ENCODE peak calls at places on chromosome 16, in ten cellular contexts. D, W, M, I, O, R, H, Q, T and F are unnamed samples.

GRCh38 chr16:83603981-83604570 is 203.7 kb upstream of the HSBP1 start:
- DNase-seq in R (no peak), H (no peak), I (no peak), W (no peak), Q (no peak), O (no peak), D (no peak), T (no peak), M (no peak), F (no peak)

GRCh38 chr16:72493681-72494415 is 321.9 kb upstream of the PMFBP1 start:
- DNase-seq in Q (no peak), T (no peak), H (no peak), D (no peak), M (peak; percentile 2), W (no peak), I (no peak), R (no peak), O (no peak), F (no peak)

GRCh38 chr16:82004651-82005490 is 6.4 kb downstream of the SDR42E1 start:
- DNase-seq in W (no peak), T (no peak), O (no peak), M (no peak), Q (no peak), I (no peak), R (no peak), D (no peak), H (no peak), F (no peak)

GRCh38 chr16:87178977-87179376 is 138.2 kb downstream of the C16orf95 start:
- DNase-seq in D (no peak), H (no peak), O (peak; percentile 66), M (no peak), I (peak; percentile 32), T (no peak), R (peak; percentile 55), Q (peak; percentile 40), W (no peak), F (no peak)

GRCh38 chr16:1351582-1352362 is at the start of the genes GNPTG and TSR3:
- DNase-seq in W (peak; percentile 91), R (peak; percentile 60), H (peak; percentile 56), O (peak; percentile 88), Q (peak; percentile 84), M (peak; percentile 76), D (peak; percentile 88), I (peak; percentile 83), T (peak; percentile 84), F (peak; percentile 92)

GRCh38 chr16:74709477-74709877 is 8.8 kb upstream of the MLKL start:
- DNase-seq in T (peak; percentile 74), Q (peak; percentile 88), I (peak; percentile 82), H (peak; percentile 81), W (peak; percentile 89), R (peak; percentile 49), M (peak; percentile 38), O (peak; percentile 87), D (peak; percentile 87), F (peak; percentile 69)

GRCh38 chr16:11472851-11473250 is 113.9 kb downstream of the LITAF start:
- DNase-seq in O (peak; percentile 11), R (no peak), Q (no peak), H (no peak), D (no peak), T (no peak), W (no peak), I (no peak), M (no peak), F (no peak)

GRCh38 chr16:88453621-88454314 is 688 bp downstream of the ZFPM1 start:
- DNase-seq in W (no peak), Q (peak; percentile 38), I (no peak), T (no peak), H (no peak), R (no peak), M (no peak), D (no peak), O (no peak), F (peak; percentile 32)

GRCh38 chr16:66273644-66274334 is 92.7 kb upstream of the CDH5 start:
- DNase-seq in D (no peak), M (no peak), O (no peak), W (peak; percentile 34), H (no peak), R (no peak), Q (peak; percentile 47), T (no peak), I (no peak), F (no peak)

GRCh38 chr16:89003831-89004208 is 26.8 kb upstream of the CBFA2T3 start:
- DNase-seq in H (no peak), W (no peak), Q (no peak), T (no peak), M (no peak), R (no peak), I (no peak), D (no peak), O (no peak), F (no peak)

GRCh38 chr16:48124266-48124665 is 31.5 kb downstream of the ABCC12 start:
- DNase-seq in H (no peak), O (no peak), D (no peak), Q (no peak), M (no peak), T (no peak), R (no peak), W (no peak), I (no peak), F (no peak)

GRCh38 chr16:56269824-56270684 is 78.8 kb downstream of the GNAO1 start:
- DNase-seq in H (no peak), I (no peak), O (peak; percentile 88), R (peak; percentile 81), D (peak; percentile 40), W (no peak), Q (peak; percentile 66), T (no peak), M (peak; percentile 42), F (no peak)
- TF ChIP-seq CTCF in H (no peak), I (no peak), O (peak; percentile 21), R (peak; percentile 72), D (no peak), W (no peak), Q (peak; percentile 39), T (no peak), M (peak; percentile 51), F (no peak)

DNA sequence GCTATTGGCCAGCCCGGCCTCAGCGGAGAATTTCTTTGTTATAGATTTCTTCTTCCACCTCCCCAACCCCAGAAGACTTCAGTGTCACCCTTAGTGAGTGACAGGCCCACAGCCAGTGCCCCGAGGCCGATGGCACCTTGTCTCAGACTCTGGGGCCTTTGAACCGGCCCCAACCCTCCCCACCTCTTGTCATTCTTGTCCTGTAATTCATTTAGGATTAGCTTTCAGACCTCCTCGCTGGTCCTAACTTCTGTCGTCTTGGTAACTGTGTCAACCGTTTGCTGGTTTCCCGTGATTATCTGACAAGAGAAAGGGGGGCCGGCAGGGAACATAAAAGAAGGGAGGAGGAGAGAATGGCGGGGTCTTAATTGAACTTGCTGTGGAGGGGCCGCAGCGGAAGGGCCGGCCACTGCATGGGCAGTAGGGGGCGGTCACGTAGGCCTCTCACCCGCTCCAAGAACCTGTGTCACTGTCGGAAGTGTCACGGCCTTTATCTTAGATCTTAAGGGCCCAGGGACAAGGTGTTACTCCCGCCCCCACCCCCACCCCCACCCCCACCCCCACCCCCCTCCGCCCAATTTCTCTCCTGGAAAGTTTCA is 46.5 kb upstream of the GSE1 start:
- DNase-seq in M (no peak), H (no peak), T (no peak), D (peak; percentile 55), W (no peak), I (no peak), Q (peak; percentile 71), O (no peak), R (no peak), F (no peak)
- TF ChIP-seq CTCF in M (no peak), H (no peak), T (peak; percentile 52), D (peak; percentile 33), W (no peak), I (no peak), Q (peak; percentile 59), O (no peak), R (no peak), F (no peak)

GRCh38 chr16:14502932-14503741 is 126.9 kb downstream of the PARN start:
- DNase-seq in M (peak; percentile 27), I (no peak), O (no peak), H (no peak), W (no peak), Q (no peak), D (no peak), R (peak; percentile 33), T (no peak), F (no peak)
- TF ChIP-seq CTCF in M (no peak), I (no peak), O (no peak), H (no peak), W (no peak), Q (no peak), D (no peak), R (no peak), T (no peak), F (no peak)

DNA sequence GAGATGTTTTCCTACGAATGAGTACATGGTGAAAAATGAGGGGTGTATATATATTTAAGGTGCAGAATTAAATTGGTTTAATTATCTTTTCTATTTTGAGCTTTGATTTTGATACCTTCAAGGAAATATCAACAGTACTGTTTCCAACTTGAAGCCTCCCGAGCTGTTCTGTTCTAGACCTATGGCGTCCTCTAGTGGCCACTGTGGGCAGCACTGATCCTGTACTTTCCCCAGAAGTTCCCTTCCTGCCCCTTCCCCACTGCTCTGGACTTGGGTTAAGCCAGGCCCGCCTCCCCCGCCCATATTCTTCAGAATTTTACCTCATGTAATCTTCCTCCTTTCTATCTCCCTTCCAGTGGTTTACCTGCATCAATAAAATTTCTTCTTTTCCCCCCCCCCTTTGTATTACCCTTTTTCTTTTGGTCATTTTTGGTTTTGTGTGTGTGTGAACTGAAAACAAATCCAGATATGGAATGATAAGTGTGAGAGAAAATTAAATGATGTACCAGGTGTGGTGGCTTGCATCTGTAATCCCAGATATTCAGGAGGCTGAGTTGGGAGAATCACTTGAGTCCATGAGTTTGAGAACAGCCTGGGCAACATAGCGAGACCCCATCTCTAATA is 1643.5 kb downstream of the TP53TG3F start:
- DNase-seq in W (no peak), O (no peak), M (no peak), I (no peak), R (no peak), Q (peak; percentile 16), D (no peak), T (no peak), H (no peak), F (no peak)
- TF ChIP-seq CTCF in W (no peak), O (no peak), M (no peak), I (no peak), R (peak; percentile 34), Q (peak; percentile 16), D (no peak), T (no peak), H (no peak), F (no peak)

GRCh38 chr16:59591480-59591879 is 857.4 kb upstream of the GOT2 start:
- DNase-seq in T (no peak), W (no peak), R (no peak), I (no peak), H (no peak), D (no peak), O (no peak), Q (no peak), M (no peak), F (no peak)
- TF ChIP-seq CTCF in T (no peak), W (no peak), R (peak; percentile 28), I (no peak), H (no peak), D (no peak), O (no peak), Q (no peak), M (no peak), F (no peak)

DNA sequence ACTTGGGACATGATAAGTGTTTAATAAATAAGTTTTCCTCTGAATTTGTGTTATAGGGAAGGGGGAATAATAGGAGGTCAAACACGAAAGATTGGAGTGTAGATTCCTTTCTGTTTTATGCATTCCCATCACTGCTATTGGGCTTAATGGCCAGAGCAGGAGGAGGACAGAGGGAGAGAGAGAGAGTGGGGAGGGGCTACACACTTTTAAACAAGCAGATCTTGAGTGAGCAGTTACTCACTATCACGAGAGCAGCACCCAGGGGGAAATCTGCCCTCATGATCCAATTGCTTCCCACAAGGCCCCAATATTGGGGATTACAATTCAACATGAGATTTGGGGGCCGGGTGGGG is 505.0 kb downstream of the GRIN2A start:
- DNase-seq in W (no peak), I (no peak), H (no peak), D (no peak), O (no peak), T (no peak), R (no peak), Q (peak; percentile 45), M (no peak), F (no peak)
- TF ChIP-seq CTCF in W (no peak), I (no peak), H (no peak), D (no peak), O (no peak), T (no peak), R (no peak), Q (no peak), M (no peak), F (no peak)